ENCODE peak calls at places on chromosome 7, in six cellular contexts. One of them, this sample, is unnamed. For H3K9me3, the result is how much of the 10 kb centered on the place peaks cover.

GRCh38 chr7:44439933-44440332 is 50.5 kb downstream of the NUDCD3 start:
- DNase-seq in stomach: no peak
- DNase-seq in HCT116: no peak
- DNase-seq in spleen: no peak
- DNase-seq in H1: no peak
- DNase-seq in transverse colon: no peak
- DNase-seq in this sample: no peak

GRCh38 chr7:151381333-151382078 is 28.3 kb downstream of the WDR86 start:
- DNase-seq in stomach: peak
- DNase-seq in HCT116: no peak
- DNase-seq in spleen: peak
- DNase-seq in H1: no peak
- DNase-seq in transverse colon: peak
- DNase-seq in this sample: no peak

GRCh38 chr7:10939911-10940747 is 33.5 kb upstream of the PHF14 start:
- DNase-seq in stomach: peak
- DNase-seq in HCT116: peak
- DNase-seq in spleen: peak
- DNase-seq in H1: peak
- DNase-seq in transverse colon: peak
- DNase-seq in this sample: peak

GRCh38 chr7:47195641-47196040 is 386.3 kb downstream of the TNS3 start:
- DNase-seq in stomach: no peak
- DNase-seq in HCT116: peak
- DNase-seq in spleen: no peak
- DNase-seq in H1: no peak
- DNase-seq in transverse colon: no peak
- DNase-seq in this sample: no peak

GRCh38 chr7:130695840-130696239 is 9.5 kb upstream of the TSGA13 start:
- DNase-seq in stomach: no peak
- DNase-seq in HCT116: peak
- DNase-seq in spleen: no peak
- DNase-seq in H1: no peak
- DNase-seq in transverse colon: no peak
- DNase-seq in this sample: no peak

GRCh38 chr7:85290252-85290651 is 103.4 kb upstream of the SEMA3D start:
- DNase-seq in stomach: no peak
- DNase-seq in HCT116: no peak
- DNase-seq in spleen: no peak
- DNase-seq in H1: no peak
- DNase-seq in transverse colon: no peak
- DNase-seq in this sample: no peak

GRCh38 chr7:36677769-36678435 is 46.4 kb downstream of the AOAH start:
- DNase-seq in stomach: no peak
- DNase-seq in HCT116: no peak
- DNase-seq in spleen: no peak
- DNase-seq in H1: no peak
- DNase-seq in transverse colon: no peak
- DNase-seq in this sample: no peak

GRCh38 chr7:116403265-116403664 is 96.3 kb upstream of the CAV2 start:
- DNase-seq in stomach: no peak
- DNase-seq in HCT116: no peak
- DNase-seq in spleen: no peak
- DNase-seq in H1: no peak
- DNase-seq in transverse colon: no peak
- DNase-seq in this sample: no peak

GRCh38 chr7:35691827-35692307 is 3.1 kb downstream of the HERPUD2 start:
- DNase-seq in stomach: no peak
- DNase-seq in HCT116: no peak
- DNase-seq in spleen: peak
- DNase-seq in H1: no peak
- DNase-seq in transverse colon: peak
- DNase-seq in this sample: no peak

GRCh38 chr7:15822123-15822495 is 135.6 kb upstream of the MEOX2 start:
- DNase-seq in stomach: no peak
- DNase-seq in HCT116: no peak
- DNase-seq in spleen: no peak
- DNase-seq in H1: no peak
- DNase-seq in transverse colon: no peak
- DNase-seq in this sample: no peak

GRCh38 chr7:11689096-11689495 is 142.9 kb downstream of the THSD7A start:
- DNase-seq in stomach: no peak
- DNase-seq in HCT116: no peak
- DNase-seq in spleen: no peak
- DNase-seq in H1: no peak
- DNase-seq in transverse colon: no peak
- DNase-seq in this sample: no peak

GRCh38 chr7:22718200-22718711 is 8.7 kb upstream of the IL6 start:
- DNase-seq in stomach: no peak
- DNase-seq in HCT116: no peak
- DNase-seq in spleen: no peak
- DNase-seq in H1: no peak
- DNase-seq in transverse colon: no peak
- DNase-seq in this sample: no peak

GRCh38 chr7:95693551-95694333 is 78.6 kb upstream of the DYNC1I1 start:
- DNase-seq in stomach: no peak
- DNase-seq in HCT116: peak
- DNase-seq in spleen: no peak
- DNase-seq in H1: no peak
- DNase-seq in transverse colon: no peak
- DNase-seq in this sample: no peak

GRCh38 chr7:101717986-101718746 is 89.1 kb upstream of the MYL10 start:
- DNase-seq in stomach: no peak
- DNase-seq in HCT116: no peak
- DNase-seq in spleen: no peak
- DNase-seq in H1: no peak
- DNase-seq in transverse colon: no peak
- DNase-seq in this sample: no peak

GRCh38 chr7:95622859-95623258 is 26.5 kb upstream of the PDK4 start:
- DNase-seq in stomach: no peak
- DNase-seq in HCT116: no peak
- DNase-seq in spleen: no peak
- DNase-seq in H1: no peak
- DNase-seq in transverse colon: no peak
- DNase-seq in this sample: no peak

GRCh38 chr7:69595415-69595814 is 2.9 kb upstream of the AUTS2 start:
- DNase-seq in stomach: no peak
- DNase-seq in HCT116: no peak
- DNase-seq in spleen: no peak
- DNase-seq in H1: no peak
- DNase-seq in transverse colon: no peak
- DNase-seq in this sample: no peak

DNA sequence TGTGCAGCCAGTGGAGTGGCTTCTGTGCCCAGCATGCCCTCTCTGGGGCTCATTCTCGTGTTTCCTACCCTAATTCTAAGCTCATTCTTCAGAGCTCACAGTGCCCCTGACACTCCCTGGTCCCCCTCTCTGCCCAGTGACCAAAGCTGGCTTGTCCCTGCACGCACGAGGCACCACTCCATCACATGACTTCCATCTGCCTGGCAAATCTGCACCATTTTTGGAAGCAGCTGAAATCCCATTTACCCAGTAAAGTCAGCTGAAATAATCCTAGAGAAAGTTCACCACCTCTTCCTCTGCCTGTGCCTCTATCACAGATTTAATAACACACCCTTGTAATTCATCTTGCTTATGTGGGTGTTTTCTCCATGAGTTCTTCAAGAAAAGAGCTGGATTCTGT is 616.9 kb downstream of the PTPRN2 start:
- DNase-seq in stomach: no peak
- DNase-seq in HCT116: no peak
- DNase-seq in spleen: no peak
- DNase-seq in H1: no peak
- DNase-seq in transverse colon: no peak
- DNase-seq in this sample: no peak
- H3K9me3 ChIP-seq in stomach: under half
- H3K9me3 ChIP-seq in HCT116: under half
- H3K9me3 ChIP-seq in spleen: half or more
- H3K9me3 ChIP-seq in H1: half or more
- H3K9me3 ChIP-seq in transverse colon: under half
- H3K9me3 ChIP-seq in this sample: under half

GRCh38 chr7:87148332-87148955 is 3.8 kb upstream of the DMTF1 start:
- DNase-seq in stomach: no peak
- DNase-seq in HCT116: peak
- DNase-seq in spleen: no peak
- DNase-seq in H1: no peak
- DNase-seq in transverse colon: no peak
- DNase-seq in this sample: no peak
- TF ChIP-seq CTCF in stomach: no peak
- TF ChIP-seq CTCF in HCT116: peak
- TF ChIP-seq CTCF in spleen: peak
- TF ChIP-seq CTCF in H1: peak
- TF ChIP-seq CTCF in transverse colon: peak
- TF ChIP-seq CTCF in this sample: peak

GRCh38 chr7:13989138-13989943 is at the start of gene ETV1:
- DNase-seq in stomach: peak
- DNase-seq in HCT116: no peak
- DNase-seq in spleen: peak
- DNase-seq in H1: peak
- DNase-seq in transverse colon: peak
- DNase-seq in this sample: peak
- TF ChIP-seq POLR2AphosphoS5 in stomach: no peak
- TF ChIP-seq POLR2AphosphoS5 in HCT116: peak
- TF ChIP-seq POLR2AphosphoS5 in spleen: peak
- TF ChIP-seq POLR2AphosphoS5 in H1: peak
- TF ChIP-seq POLR2AphosphoS5 in transverse colon: no peak
- TF ChIP-seq POLR2AphosphoS5 in this sample: no peak

GRCh38 chr7:121510302-121510701 is 114.2 kb upstream of the FAM3C start:
- DNase-seq in stomach: no peak
- DNase-seq in HCT116: no peak
- DNase-seq in spleen: no peak
- DNase-seq in H1: no peak
- DNase-seq in transverse colon: no peak
- DNase-seq in this sample: no peak
- H3K9me3 ChIP-seq in stomach: under half
- H3K9me3 ChIP-seq in HCT116: under half
- H3K9me3 ChIP-seq in spleen: under half
- H3K9me3 ChIP-seq in H1: under half
- H3K9me3 ChIP-seq in transverse colon: under half
- H3K9me3 ChIP-seq in this sample: under half

GRCh38 chr7:120941064-120941463 is 9.5 kb upstream of the ING3 start:
- DNase-seq in stomach: no peak
- DNase-seq in HCT116: peak
- DNase-seq in spleen: no peak
- DNase-seq in H1: no peak
- DNase-seq in transverse colon: no peak
- DNase-seq in this sample: no peak
- TF ChIP-seq CTCF in stomach: no peak
- TF ChIP-seq CTCF in HCT116: no peak
- TF ChIP-seq CTCF in spleen: peak
- TF ChIP-seq CTCF in H1: no peak
- TF ChIP-seq CTCF in transverse colon: peak
- TF ChIP-seq CTCF in this sample: no peak

GRCh38 chr7:21461282-21461681 is 33.4 kb downstream of the SP4 start:
- DNase-seq in stomach: no peak
- DNase-seq in HCT116: no peak
- DNase-seq in spleen: no peak
- DNase-seq in H1: no peak
- DNase-seq in transverse colon: no peak
- DNase-seq in this sample: no peak
- TF ChIP-seq POLR2AphosphoS5 in stomach: no peak
- TF ChIP-seq POLR2AphosphoS5 in HCT116: no peak
- TF ChIP-seq POLR2AphosphoS5 in spleen: no peak
- TF ChIP-seq POLR2AphosphoS5 in H1: no peak
- TF ChIP-seq POLR2AphosphoS5 in transverse colon: no peak
- TF ChIP-seq POLR2AphosphoS5 in this sample: no peak

GRCh38 chr7:6691609-6692106 is 15.1 kb downstream of the ZNF12 start:
- DNase-seq in stomach: no peak
- DNase-seq in HCT116: no peak
- DNase-seq in spleen: no peak
- DNase-seq in H1: no peak
- DNase-seq in transverse colon: no peak
- DNase-seq in this sample: no peak
- H3K9me3 ChIP-seq in stomach: half or more
- H3K9me3 ChIP-seq in HCT116: half or more
- H3K9me3 ChIP-seq in spleen: half or more
- H3K9me3 ChIP-seq in H1: half or more
- H3K9me3 ChIP-seq in transverse colon: half or more
- H3K9me3 ChIP-seq in this sample: half or more

GRCh38 chr7:106582365-106582764 is 78.6 kb downstream of the CCDC71L start:
- DNase-seq in stomach: no peak
- DNase-seq in HCT116: no peak
- DNase-seq in spleen: no peak
- DNase-seq in H1: no peak
- DNase-seq in transverse colon: no peak
- DNase-seq in this sample: peak
- TF ChIP-seq CTCF in stomach: no peak
- TF ChIP-seq CTCF in HCT116: no peak
- TF ChIP-seq CTCF in spleen: no peak
- TF ChIP-seq CTCF in H1: no peak
- TF ChIP-seq CTCF in transverse colon: no peak
- TF ChIP-seq CTCF in this sample: no peak